ENCODE peak calls at places on chromosomes 12 and 14, in five cellular contexts. I is fibroblast of lung, L is lower leg skin, H is GM23338, W is fibroblast of mammary gland. O is an unnamed sample.

GRCh38 chr12:101570022-101570421 is 24.7 kb upstream of the MYBPC1 start:
- DNase-seq in I (peak), H (peak), W (peak), L (no peak), O (peak)

GRCh38 chr12:11499802-11500201 is 104.4 kb upstream of the PRB2 start:
- DNase-seq in I (no peak), W (no peak), H (no peak), L (no peak), O (no peak)

GRCh38 chr14:30621354-30621953 is 665 bp upstream of the SCFD1 start:
- DNase-seq in L (no peak), H (peak), W (peak), I (peak), O (peak)

GRCh38 chr14:95935228-95935822 is 58.7 kb downstream of the TUNAR start:
- DNase-seq in W (peak), H (peak), I (peak), L (no peak), O (peak)

GRCh38 chr12:27982380-27982779 is 9.8 kb upstream of the PTHLH start:
- DNase-seq in I (peak), W (no peak), L (no peak), H (no peak), O (peak)

GRCh38 chr14:95059126-95059525 is 98.2 kb downstream of the DICER1 start:
- DNase-seq in H (no peak), L (no peak), I (no peak), W (no peak), O (no peak)

GRCh38 chr12:130161261-130162231 is 718 bp upstream of the FZD10 start:
- DNase-seq in H (peak), I (peak), W (peak), L (no peak), O (no peak)

GRCh38 chr14:50943261-50943942 is 881 bp downstream of the PYGL start:
- DNase-seq in L (peak), I (peak), H (peak), W (peak), O (peak)

GRCh38 chr12:44286336-44286735 is 450.5 kb downstream of the TMEM117 start:
- DNase-seq in W (peak), L (no peak), I (peak), H (no peak), O (peak)

GRCh38 chr12:47740536-47741339 is 15.4 kb upstream of the ENDOU start:
- DNase-seq in L (no peak), I (no peak), W (no peak), H (no peak), O (no peak)

GRCh38 chr14:99575043-99576023 is 28.7 kb downstream of the CCDC85C start:
- DNase-seq in I (peak), L (peak), H (no peak), W (no peak), O (no peak)

GRCh38 chr12:3278681-3279414 is 201.7 kb downstream of the TSPAN9 start:
- DNase-seq in L (no peak), H (no peak), I (no peak), W (peak), O (no peak)

GRCh38 chr14:105885561-105886320 is 359.4 kb downstream of the TMEM121 start:
- DNase-seq in I (no peak), L (no peak), W (no peak), H (no peak), O (no peak)

GRCh38 chr14:30193791-30194407 is 266.3 kb upstream of the PRKD1 start:
- DNase-seq in I (peak), L (no peak), W (peak), H (no peak), O (peak)

GRCh38 chr14:22391908-22392307 is 197.1 kb downstream of the DAD1 start:
- DNase-seq in L (no peak), H (peak), I (peak), W (peak), O (peak)

GRCh38 chr12:44015333-44015941 is 179.6 kb downstream of the TMEM117 start:
- DNase-seq in W (peak), L (no peak), H (peak), I (peak), O (peak)

GRCh38 chr12:124391340-124392261 is 96.7 kb downstream of the RFLNA start:
- DNase-seq in L (no peak), H (no peak), I (peak), W (peak), O (peak)

GRCh38 chr14:68627050-68627867 is 165.6 kb downstream of the ZFP36L1 start:
- DNase-seq in I (peak), H (no peak), W (no peak), L (no peak), O (peak)

GRCh38 chr12:22971247-22971646 is 346.3 kb downstream of the ETNK1 start:
- DNase-seq in W (peak), H (no peak), I (no peak), L (no peak), O (no peak)

GRCh38 chr12:128365831-128366231 is 98.9 kb downstream of the TMEM132C start:
- DNase-seq in H (no peak), I (no peak), W (no peak), L (no peak), O (no peak)

GRCh38 chr14:58151701-58152568 is at the start of gene ARMH4:
- DNase-seq in H (peak), I (peak), W (peak), L (peak), O (peak)

GRCh38 chr14:91424813-91425719 is 7.4 kb upstream of the CCDC88C start:
- DNase-seq in L (no peak), W (no peak), I (no peak), H (no peak), O (no peak)

GRCh38 chr12:92396647-92397258 is 251.1 kb upstream of the BTG1 start:
- DNase-seq in I (peak), H (no peak), L (peak), W (peak), O (peak)

GRCh38 chr14:23054000-23054811 is 3.1 kb downstream of the CDH24 start:
- DNase-seq in H (peak), L (no peak), W (no peak), I (no peak), O (no peak)

GRCh38 chr12:58364389-58365086 is 423.2 kb downstream of the ATP23 start:
- DNase-seq in I (peak), W (peak), H (no peak), L (no peak), O (peak)

DNA sequence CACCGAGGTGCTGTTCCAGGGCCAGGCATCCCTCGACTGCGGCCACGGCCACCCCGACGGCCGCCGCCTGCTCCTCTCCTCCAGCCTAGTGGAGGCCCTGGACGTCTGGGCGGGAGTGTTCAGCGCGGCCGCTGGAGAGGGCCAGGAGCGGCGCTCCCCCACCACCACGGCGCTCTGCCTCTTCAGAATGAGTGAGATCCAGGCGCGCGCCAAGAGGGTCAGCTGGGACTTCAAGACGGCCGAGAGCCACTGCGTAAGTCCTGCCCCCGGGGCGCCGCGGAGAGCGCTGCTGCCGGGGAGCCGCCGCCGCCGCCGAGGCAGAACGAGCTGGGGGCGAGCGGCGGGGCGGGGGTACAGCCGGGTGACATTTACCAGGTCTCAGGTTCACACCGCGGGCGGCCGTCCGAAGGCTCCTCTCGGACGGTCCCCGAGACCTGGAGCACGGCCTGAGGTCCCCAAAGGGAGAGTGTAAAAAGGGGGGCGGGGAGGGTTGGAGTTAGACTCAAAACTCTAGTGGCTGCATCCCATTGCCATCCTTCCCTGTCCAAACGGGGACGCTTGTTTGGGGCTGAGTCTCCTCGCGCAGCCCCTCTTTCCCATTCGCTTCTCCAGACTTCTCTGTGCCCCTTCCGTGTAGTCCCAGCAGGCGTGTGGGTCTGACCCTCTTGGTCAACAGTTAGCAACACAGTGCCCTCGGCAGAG is 1.6 kb downstream of the PLXNC1 start:
- DNase-seq in I (peak), H (peak), L (no peak), W (peak), O (peak)
- H3K4me3 ChIP-seq in I (peak), H (peak), L (peak), W (no peak), O (peak)

GRCh38 chr12:117671734-117672133 is 297.1 kb downstream of the KSR2 start:
- DNase-seq in I (peak), L (no peak), H (peak), W (peak), O (no peak)
- TF ChIP-seq CTCF in I (no peak), L (no peak), H (peak), W (peak), O (peak)

GRCh38 chr14:88821378-88821777 is 3.1 kb upstream of the TTC8 start:
- DNase-seq in H (no peak), L (no peak), I (no peak), W (no peak), O (no peak)

GRCh38 chr14:88824314-88825077 is at the start of gene TTC8:
- DNase-seq in I (peak), L (peak), H (peak), W (peak), O (peak)

GRCh38 chr14:88823968-88824313 is 510 bp upstream of the TTC8 start:
- DNase-seq in L (no peak), H (no peak), I (no peak), W (no peak), O (no peak)

GRCh38 chr14:88825078-88825458 is 617 bp downstream of the TTC8 start:
- DNase-seq in W (peak), L (no peak), H (no peak), I (peak), O (peak)

DNA sequence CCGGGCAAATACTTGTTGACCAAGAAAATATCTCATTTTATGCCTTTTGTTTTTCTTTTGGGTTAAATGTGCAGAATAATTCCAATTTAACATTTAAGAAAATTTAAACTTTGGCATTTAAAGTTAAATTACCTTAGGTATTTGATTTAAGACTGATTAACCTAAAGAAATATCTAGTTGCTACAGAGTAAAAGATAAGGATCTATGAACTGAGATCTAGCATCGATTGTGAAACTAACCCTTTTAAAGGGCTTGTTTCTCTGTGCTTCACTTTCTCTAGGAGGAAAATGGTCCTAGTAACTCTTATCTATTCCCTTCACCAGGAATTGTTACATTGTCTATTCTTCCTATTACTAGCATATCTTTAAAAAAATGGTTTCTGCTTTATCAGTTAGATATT is 2.6 kb upstream of the TTC8 start:
- DNase-seq in W (no peak), H (no peak), L (no peak), I (no peak), O (no peak)
- H3K4me3 ChIP-seq in W (no peak), H (no peak), L (no peak), I (no peak), O (no peak)

GRCh38 chr14:21071225-21072041 is 1.3 kb downstream of the ARHGEF40 start:
- DNase-seq in L (peak), W (peak), H (peak), I (peak), O (peak)
- TF ChIP-seq CTCF in L (no peak), W (no peak), H (no peak), I (no peak), O (no peak)

DNA sequence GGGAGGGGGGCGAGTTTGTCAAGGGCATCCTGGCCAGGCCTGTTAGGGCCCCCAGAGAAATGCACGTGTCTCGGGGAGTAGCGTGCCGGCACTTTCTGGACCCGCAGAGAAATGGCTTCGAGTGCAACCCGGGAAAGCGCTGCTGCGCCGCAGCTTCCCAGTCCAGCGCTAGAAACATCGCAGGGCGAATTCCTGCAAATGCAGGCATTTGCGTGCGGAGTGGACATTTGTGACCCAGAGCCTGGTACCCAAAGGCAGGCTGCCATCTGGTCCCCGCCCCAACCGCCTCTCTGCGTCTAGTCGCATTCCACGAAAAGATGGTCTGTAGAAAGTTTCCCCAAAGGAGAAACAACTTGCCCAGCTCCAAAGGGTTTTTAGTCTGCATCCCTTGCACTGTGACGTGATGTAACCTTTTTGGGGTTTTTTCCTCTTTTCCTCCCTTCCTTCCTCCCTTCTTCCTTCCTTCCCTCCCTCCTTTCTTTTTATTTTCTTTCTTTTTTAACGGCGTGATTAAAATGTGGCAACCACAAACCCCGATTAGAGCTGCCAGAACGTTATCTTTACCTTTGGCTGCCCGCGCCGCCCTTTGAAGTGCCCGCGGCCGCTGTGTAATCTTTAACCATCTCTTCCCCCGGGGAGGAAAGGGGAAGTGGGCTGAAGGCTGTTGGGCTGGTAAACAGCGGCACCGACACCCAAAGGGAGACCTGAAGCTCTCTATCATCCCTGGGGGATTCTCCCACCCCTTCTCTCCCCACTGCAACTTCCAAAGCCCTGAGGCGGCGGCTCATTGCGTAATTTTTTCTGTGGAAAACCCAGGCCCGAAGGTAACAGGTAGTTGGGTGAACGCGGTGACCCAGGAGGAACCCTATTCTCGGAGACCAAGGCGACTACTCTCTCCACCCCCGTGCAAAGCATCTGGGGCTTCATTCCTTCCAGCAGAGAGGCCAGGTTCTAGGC is 1.1 kb downstream of the LGR5 start:
- DNase-seq in H (peak), W (no peak), I (peak), L (no peak), O (peak)
- H3K4me3 ChIP-seq in H (peak), W (no peak), I (peak), L (peak), O (peak)

DNA sequence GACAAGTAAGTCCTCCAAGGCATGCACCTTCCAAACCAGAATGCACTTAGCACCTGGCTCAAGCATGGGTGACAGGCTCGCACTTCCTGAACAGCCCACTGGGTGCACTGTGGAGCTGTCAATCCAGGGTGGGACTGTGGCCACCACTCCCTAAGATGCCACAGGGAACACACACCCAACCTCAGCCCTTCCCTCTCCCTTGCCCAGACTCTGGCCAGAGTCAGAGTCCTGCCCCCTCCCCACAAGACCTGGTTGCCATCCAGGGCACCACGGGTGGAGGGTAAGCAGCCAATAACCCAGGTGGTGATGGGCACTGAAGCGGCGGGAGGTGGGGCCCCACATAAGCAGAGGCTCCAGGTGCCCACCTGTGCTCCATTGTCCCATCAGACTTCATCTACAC is 160.6 kb downstream of the MYRFL start:
- DNase-seq in I (no peak), H (peak), W (no peak), L (no peak), O (no peak)
- TF ChIP-seq CTCF in I (no peak), H (peak), W (peak), L (no peak), O (peak)

GRCh38 chr12:5856692-5857091 is 88.4 kb downstream of the ANO2 start:
- DNase-seq in I (no peak), L (no peak), H (peak), W (no peak), O (no peak)
- H3K4me3 ChIP-seq in I (no peak), L (no peak), H (peak), W (no peak), O (no peak)

GRCh38 chr12:26226119-26226518 is 30.7 kb downstream of the SSPN start:
- DNase-seq in H (no peak), I (no peak), W (no peak), L (no peak), O (no peak)

GRCh38 chr12:26226629-26227375 is 31.4 kb downstream of the SSPN start:
- DNase-seq in I (peak), H (peak), L (no peak), W (no peak), O (peak)

GRCh38 chr12:26219736-26220135 is 24.4 kb downstream of the SSPN start:
- DNase-seq in W (no peak), H (no peak), L (no peak), I (no peak), O (no peak)

GRCh38 chr12:26227376-26227775 is 32.0 kb downstream of the SSPN start:
- DNase-seq in I (no peak), L (no peak), W (no peak), H (no peak), O (no peak)

GRCh38 chr12:26224657-26225056 is 29.3 kb downstream of the SSPN start:
- DNase-seq in I (no peak), W (no peak), L (no peak), H (no peak), O (no peak)
- TF ChIP-seq CTCF in I (no peak), W (no peak), L (no peak), H (no peak), O (no peak)